ENCODE peak calls at places on chromosomes 3 and 15, in six cellular contexts. V, F, U, O, K and H are unnamed samples.

GRCh38 chr3:123072152-123072551 is 5.3 kb downstream of the PDIA5 start:
- DNase-seq in V (no peak), F (no peak), U (no peak), O (no peak), K (no peak), H (no peak)

GRCh38 chr3:46383946-46384330 is 13.2 kb downstream of the CCR5 start:
- DNase-seq in V (peak), F (no peak), U (no peak), O (no peak), K (no peak), H (no peak)

GRCh38 chr15:100373942-100374341 is 32.2 kb upstream of the ADAMTS17 start:
- DNase-seq in V (no peak), F (peak), U (no peak), O (no peak), K (no peak), H (no peak)

GRCh38 chr3:59772416-59773408 is 722.9 kb upstream of the CFAP20DC start:
- DNase-seq in V (peak), F (no peak), U (no peak), O (no peak), K (no peak), H (peak)

GRCh38 chr3:149860881-149861280 is 47.9 kb downstream of the RNF13 start:
- DNase-seq in V (no peak), F (no peak), U (no peak), O (no peak), K (no peak), H (no peak)

GRCh38 chr3:73868688-73869315 is 244.1 kb upstream of the PDZRN3 start:
- DNase-seq in V (peak), F (peak), U (peak), O (peak), K (no peak), H (peak)

GRCh38 chr15:43238691-43239131 is 17.9 kb upstream of the EPB42 start:
- DNase-seq in V (no peak), F (no peak), U (no peak), O (no peak), K (no peak), H (no peak)

GRCh38 chr15:55522741-55523450 is 14.9 kb upstream of the DNAAF4 start:
- DNase-seq in V (no peak), F (no peak), U (no peak), O (no peak), K (no peak), H (no peak)

GRCh38 chr3:157498374-157498773 is 4.8 kb downstream of the VEPH1 start:
- DNase-seq in V (no peak), F (no peak), U (no peak), O (no peak), K (no peak), H (no peak)